ENCODE peak calls at places on chromosomes 16 and 17, in four cellular contexts. I, F, D and O are unnamed samples.

GRCh38 chr17:28573966-28574480 is 2.7 kb downstream of the ALDOC start:
- DNase-seq in I (no peak), F (no peak), D (no peak), O (no peak)

GRCh38 chr17:28125530-28126382 is 83.3 kb downstream of the NLK start:
- DNase-seq in I (no peak), F (no peak), D (peak), O (no peak)

GRCh38 chr16:19997264-19997663 is 76.4 kb downstream of the GPR139 start:
- DNase-seq in I (no peak), F (no peak), D (no peak), O (no peak)

GRCh38 chr16:24253192-24253591 is 2.9 kb upstream of the CACNG3 start:
- DNase-seq in I (peak), F (peak), D (peak), O (peak)

GRCh38 chr17:27478901-27479531 is 22.8 kb downstream of the KSR1 start:
- DNase-seq in I (no peak), F (no peak), D (no peak), O (no peak)

GRCh38 chr17:20066253-20066652 is 57.1 kb downstream of the SPECC1 start:
- DNase-seq in I (no peak), F (no peak), D (no peak), O (no peak)

GRCh38 chr17:69716571-69716970 is 302.1 kb downstream of the MAP2K6 start:
- DNase-seq in I (no peak), F (no peak), D (no peak), O (no peak)

GRCh38 chr16:11273721-11274324 is 394 bp upstream of the PRM3 start:
- DNase-seq in I (no peak), F (no peak), D (peak), O (no peak)

GRCh38 chr16:16092925-16093624 is 130.2 kb downstream of the ABCC6 start:
- DNase-seq in I (no peak), F (no peak), D (no peak), O (no peak)

GRCh38 chr17:77666881-77667395 is 291.6 kb upstream of the TNRC6C start:
- DNase-seq in I (no peak), F (no peak), D (no peak), O (no peak)

GRCh38 chr17:40122944-40123810 is 1.4 kb downstream of the MSL1 start:
- DNase-seq in I (peak), F (peak), D (no peak), O (peak)

GRCh38 chr16:66927012-66927436 is 1.7 kb upstream of the RRAD start:
- DNase-seq in I (no peak), F (peak), D (peak), O (no peak)

GRCh38 chr17:49373115-49373514 is 11.1 kb upstream of the ZNF652 start:
- DNase-seq in I (no peak), F (no peak), D (no peak), O (no peak)

GRCh38 chr17:9022553-9023388 is 1.5 kb downstream of the NTN1 start:
- DNase-seq in I (no peak), F (peak), D (no peak), O (peak)

GRCh38 chr16:10168258-10168657 is 14.0 kb downstream of the GRIN2A start:
- DNase-seq in I (no peak), F (no peak), D (no peak), O (no peak)

DNA sequence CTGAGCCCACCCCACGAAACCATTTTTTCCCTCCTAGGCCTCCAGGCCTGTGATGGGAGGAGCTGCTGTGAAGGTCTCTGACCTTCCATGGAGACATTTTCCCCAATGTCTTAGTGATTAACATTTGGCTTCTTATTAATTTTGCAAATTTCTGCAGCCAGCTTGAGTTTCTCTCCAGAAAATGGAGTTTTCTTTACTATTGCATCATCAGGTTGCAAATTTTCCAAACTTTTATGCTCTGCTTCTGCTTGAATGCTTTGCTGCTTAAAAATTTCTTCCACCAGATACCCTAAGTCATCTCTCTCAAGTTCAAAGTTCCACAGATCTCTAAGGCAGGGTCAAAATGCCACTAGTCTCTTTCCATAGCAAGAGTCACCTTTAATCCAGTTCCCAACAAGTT is 12.9 kb upstream of the MYH4 start:
- DNase-seq in I (no peak), F (no peak), D (no peak), O (no peak)
- TF ChIP-seq FOXJ3 in I (no peak), F (no peak), D (no peak), O (no peak)

GRCh38 chr16:85527042-85527766 is 85.9 kb upstream of the GSE1 start:
- DNase-seq in I (no peak), F (no peak), D (no peak), O (no peak)

GRCh38 chr16:85527767-85528297 is 85.3 kb upstream of the GSE1 start:
- DNase-seq in I (no peak), F (no peak), D (no peak), O (no peak)

GRCh38 chr16:85529489-85530369 is 83.4 kb upstream of the GSE1 start:
- DNase-seq in I (no peak), F (no peak), D (no peak), O (peak)

GRCh38 chr16:85530370-85530739 is 82.8 kb upstream of the GSE1 start:
- DNase-seq in I (no peak), F (no peak), D (no peak), O (no peak)

DNA sequence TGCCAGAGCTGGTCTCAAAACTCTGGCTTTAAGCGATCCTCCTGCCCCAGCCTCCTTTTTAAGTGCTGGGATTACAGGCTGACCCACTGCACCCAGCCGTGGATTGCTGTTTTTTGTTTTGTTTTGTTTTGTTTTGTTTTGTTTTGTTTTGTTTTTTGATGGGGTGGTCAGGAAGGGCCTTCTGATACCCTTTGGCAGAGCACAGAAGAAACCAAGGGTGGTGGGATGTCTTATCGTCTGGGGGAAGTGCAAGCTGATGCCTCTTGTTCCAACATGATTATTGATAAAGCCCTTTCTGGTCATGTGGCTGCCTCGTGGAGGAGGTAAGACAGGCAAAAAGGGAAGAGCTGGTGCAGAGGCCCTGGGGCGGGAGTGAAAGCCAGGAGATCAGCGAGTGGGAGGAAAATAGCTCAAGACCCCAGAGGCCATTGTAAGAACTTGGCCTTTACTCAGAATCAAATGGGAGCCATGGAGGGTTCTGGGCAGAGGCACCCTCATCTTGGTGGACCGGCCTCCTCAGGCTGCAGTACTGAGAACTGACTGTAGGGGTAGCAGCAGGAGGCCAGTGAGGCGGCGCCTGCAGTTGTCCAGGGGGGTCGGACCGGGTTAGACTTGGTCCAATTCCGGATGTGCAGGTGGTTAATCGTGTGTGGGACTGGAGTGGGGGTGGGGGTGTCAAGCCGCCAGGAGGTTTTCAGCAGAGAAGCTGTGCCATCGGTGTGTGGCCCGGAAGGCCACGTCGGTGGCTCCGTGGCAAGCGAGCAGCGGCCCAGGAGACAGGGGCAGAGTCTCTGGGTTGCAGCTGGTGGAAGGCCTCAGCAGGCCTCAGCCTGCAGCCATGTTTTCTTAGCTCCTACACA is 84.4 kb upstream of the GSE1 start:
- DNase-seq in I (peak), F (no peak), D (no peak), O (peak)
- TF ChIP-seq FOXJ3 in I (no peak), F (no peak), D (no peak), O (no peak)

DNA sequence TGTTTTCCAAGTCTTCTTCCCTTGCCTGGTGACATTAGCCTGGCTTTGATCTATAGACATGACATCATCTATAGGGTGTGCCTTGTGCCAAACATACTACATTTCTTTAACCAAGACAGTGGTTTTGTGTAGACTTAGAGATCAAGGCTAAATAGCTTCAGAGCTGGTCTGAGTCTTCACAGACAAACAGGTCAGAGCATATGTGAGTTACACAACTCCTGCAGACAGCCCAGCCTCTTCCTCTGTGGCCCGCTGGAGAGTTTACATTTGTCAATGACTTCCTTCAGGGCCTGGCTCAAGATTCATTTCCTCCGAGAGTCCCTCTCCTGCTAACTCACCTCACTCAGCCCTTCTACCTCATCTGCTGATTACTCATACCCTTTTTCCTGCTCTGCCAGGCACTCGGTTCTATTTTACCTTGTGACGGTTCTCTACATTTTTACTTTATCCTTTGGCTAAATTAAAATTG is 73.1 kb upstream of the TANC2 start:
- DNase-seq in I (no peak), F (no peak), D (peak), O (no peak)
- TF ChIP-seq FOXJ3 in I (no peak), F (no peak), D (no peak), O (no peak)

GRCh38 chr17:31216053-31216751 is 80.8 kb downstream of the OMG start:
- DNase-seq in I (peak), F (no peak), D (peak), O (peak)
- TF ChIP-seq FOXJ3 in I (no peak), F (no peak), D (no peak), O (no peak)

GRCh38 chr16:85578599-85578948 is 34.5 kb upstream of the GSE1 start:
- DNase-seq in I (no peak), F (no peak), D (no peak), O (no peak)

GRCh38 chr16:85580684-85581083 is 32.4 kb upstream of the GSE1 start:
- DNase-seq in I (no peak), F (no peak), D (no peak), O (no peak)

GRCh38 chr16:85579883-85580607 is 33.1 kb upstream of the GSE1 start:
- DNase-seq in I (no peak), F (no peak), D (no peak), O (no peak)

GRCh38 chr16:85577899-85578598 is 35.1 kb upstream of the GSE1 start:
- DNase-seq in I (no peak), F (no peak), D (no peak), O (no peak)

GRCh38 chr16:85579199-85579598 is 33.9 kb upstream of the GSE1 start:
- DNase-seq in I (no peak), F (peak), D (no peak), O (no peak)
- TF ChIP-seq FOXJ3 in I (no peak), F (no peak), D (no peak), O (no peak)

GRCh38 chr16:4452674-4453073 is 21.8 kb downstream of the NMRAL1 start:
- DNase-seq in I (no peak), F (no peak), D (no peak), O (no peak)
- TF ChIP-seq FOXJ3 in I (no peak), F (no peak), D (no peak), O (no peak)

GRCh38 chr17:16488572-16488997 is 3.4 kb downstream of the LRRC75A start:
- DNase-seq in I (peak), F (no peak), D (no peak), O (no peak)

GRCh38 chr17:16491703-16492612 is at the start of gene LRRC75A:
- DNase-seq in I (peak), F (peak), D (no peak), O (peak)

GRCh38 chr17:16493470-16494048 is 1.6 kb upstream of the LRRC75A start:
- DNase-seq in I (no peak), F (no peak), D (no peak), O (no peak)

GRCh38 chr17:16492613-16493290 is 759 bp upstream of the LRRC75A start:
- DNase-seq in I (no peak), F (no peak), D (no peak), O (no peak)

GRCh38 chr17:16491131-16491702 is 776 bp downstream of the LRRC75A start:
- DNase-seq in I (no peak), F (peak), D (no peak), O (peak)
- TF ChIP-seq FOXJ3 in I (no peak), F (no peak), D (no peak), O (no peak)

DNA sequence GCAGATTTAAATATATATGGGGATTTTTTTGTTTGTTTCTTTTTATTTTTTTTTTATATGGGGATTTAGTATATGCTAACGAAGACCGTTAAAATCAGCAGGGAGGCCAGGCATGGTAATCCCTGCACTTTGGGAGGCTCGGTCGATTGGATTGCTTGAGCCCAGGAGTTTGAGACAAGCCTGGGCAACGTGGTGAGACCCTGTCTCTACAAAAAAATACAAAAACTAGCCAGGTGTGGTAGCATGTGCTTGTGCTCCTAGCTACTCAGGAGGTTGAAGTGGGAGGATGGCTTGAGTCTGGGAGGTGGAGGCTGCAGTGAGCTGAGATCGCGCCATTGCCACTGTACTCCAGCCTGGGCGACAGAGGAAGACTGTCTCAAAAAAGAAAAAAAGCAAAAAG is 22.3 kb upstream of the MEIOC start:
- DNase-seq in I (no peak), F (no peak), D (no peak), O (no peak)
- TF ChIP-seq FOXJ3 in I (no peak), F (no peak), D (no peak), O (no peak)

GRCh38 chr17:72952641-72953313 is 139.7 kb downstream of the SLC39A11 start:
- DNase-seq in I (no peak), F (no peak), D (no peak), O (no peak)
- TF ChIP-seq FOXJ3 in I (no peak), F (no peak), D (no peak), O (no peak)